ENCODE peak calls at places on chromosomes 2 and 18, in six cellular contexts. Q, H, K, X, C and J are unnamed samples.

GRCh38 chr2:128376241-128377041 is 57.8 kb upstream of the HS6ST1 start:
- DNase-seq in Q (peak), H (no peak), K (no peak), X (no peak), C (no peak), J (peak)

GRCh38 chr2:152491139-152491472 is 156.1 kb downstream of the FMNL2 start:
- DNase-seq in Q (peak), H (no peak), K (no peak), X (no peak), C (peak), J (peak)

GRCh38 chr2:202096736-202097135 is 23.7 kb downstream of the KIAA2012 start:
- DNase-seq in Q (no peak), H (no peak), K (no peak), X (no peak), C (no peak), J (no peak)

GRCh38 chr2:23498941-23499340 is 114.0 kb downstream of the KLHL29 start:
- DNase-seq in Q (no peak), H (no peak), K (no peak), X (no peak), C (peak), J (no peak)

GRCh38 chr2:42128731-42129486 is 40.2 kb upstream of the EML4 start:
- DNase-seq in Q (no peak), H (no peak), K (no peak), X (no peak), C (no peak), J (no peak)

GRCh38 chr2:227864161-227864756 is 7.2 kb upstream of the DAW1 start:
- DNase-seq in Q (no peak), H (no peak), K (no peak), X (no peak), C (no peak), J (no peak)

GRCh38 chr18:22683196-22683676 is 249.9 kb upstream of the RBBP8 start:
- DNase-seq in Q (peak), H (no peak), K (no peak), X (no peak), C (peak), J (peak)

GRCh38 chr2:238745997-238746396 is 101.9 kb upstream of the TWIST2 start:
- DNase-seq in Q (no peak), H (no peak), K (no peak), X (no peak), C (no peak), J (no peak)

GRCh38 chr2:136765256-136765735 is at the start of gene THSD7B:
- DNase-seq in Q (peak), H (no peak), K (no peak), X (no peak), C (peak), J (no peak)

GRCh38 chr18:12939161-12939560 is 8.7 kb upstream of the SEH1L start:
- DNase-seq in Q (no peak), H (no peak), K (no peak), X (no peak), C (no peak), J (no peak)

GRCh38 chr2:166677996-166678395 is 183.9 kb upstream of the SCN7A start:
- DNase-seq in Q (no peak), H (no peak), K (no peak), X (no peak), C (no peak), J (no peak)

GRCh38 chr2:119126650-119127049 is 31.9 kb downstream of the C1QL2 start:
- DNase-seq in Q (no peak), H (no peak), K (peak), X (no peak), C (no peak), J (no peak)